ENCODE peak calls at places on chromosome 20, in nine cellular contexts. Y, I, X, K, Q, G, M, L and B are unnamed samples. For H3K4me1, the result is how much of the 10 kb centered on the place peaks cover.

GRCh38 chr20:22684072-22684762 is 99.8 kb upstream of the FOXA2 start:
- DNase-seq in Y (no peak), I (peak), X (peak), K (peak), Q (peak), G (peak), M (peak), L (peak), B (no peak)

GRCh38 chr20:16541226-16541625 is 32.0 kb downstream of the KIF16B start:
- DNase-seq in Y (no peak), I (no peak), X (no peak), K (no peak), Q (peak), G (no peak), M (peak), L (no peak), B (no peak)

GRCh38 chr20:51966296-51966971 is 164.1 kb upstream of the SALL4 start:
- DNase-seq in Y (no peak), I (peak), X (peak), K (peak), Q (peak), G (peak), M (peak), L (no peak), B (no peak)

GRCh38 chr20:2695206-2695983 is 2.8 kb downstream of the EBF4 start:
- DNase-seq in Y (no peak), I (no peak), X (no peak), K (no peak), Q (no peak), G (no peak), M (no peak), L (no peak), B (no peak)

GRCh38 chr20:63066506-63067265 is 59.9 kb upstream of the BHLHE23 start:
- DNase-seq in Y (no peak), I (no peak), X (no peak), K (no peak), Q (no peak), G (no peak), M (no peak), L (no peak), B (peak)

GRCh38 chr20:38196592-38196991 is 31.5 kb upstream of the TGM2 start:
- DNase-seq in Y (no peak), I (peak), X (peak), K (no peak), Q (peak), G (peak), M (peak), L (no peak), B (peak)

GRCh38 chr20:58693226-58694006 is 816 bp downstream of the NPEPL1 start:
- DNase-seq in Y (no peak), I (no peak), X (peak), K (no peak), Q (no peak), G (no peak), M (peak), L (peak), B (peak)

GRCh38 chr20:62980380-62980960 is 26.3 kb downstream of the BHLHE23 start:
- DNase-seq in Y (no peak), I (no peak), X (no peak), K (no peak), Q (no peak), G (no peak), M (no peak), L (no peak), B (no peak)

GRCh38 chr20:63520594-63520938 is at the start of gene PPDPF:
- DNase-seq in Y (peak), I (peak), X (peak), K (peak), Q (peak), G (peak), M (peak), L (peak), B (peak)

GRCh38 chr20:23583526-23583925 is 15.2 kb upstream of the CST9L start:
- DNase-seq in Y (no peak), I (no peak), X (no peak), K (no peak), Q (no peak), G (no peak), M (no peak), L (no peak), B (no peak)

GRCh38 chr20:17534077-17534476 is 2.9 kb upstream of the BFSP1 start:
- DNase-seq in Y (no peak), I (no peak), X (no peak), K (no peak), Q (no peak), G (no peak), M (no peak), L (no peak), B (no peak)

GRCh38 chr20:43554369-43554768 is 4.5 kb upstream of the SGK2 start:
- DNase-seq in Y (no peak), I (no peak), X (no peak), K (no peak), Q (no peak), G (no peak), M (no peak), L (no peak), B (no peak)

GRCh38 chr20:59002388-59002787 is 4.7 kb downstream of the CTSZ start:
- DNase-seq in Y (no peak), I (no peak), X (no peak), K (no peak), Q (no peak), G (no peak), M (no peak), L (no peak), B (no peak)

GRCh38 chr20:59672576-59672975 is 68.2 kb downstream of the PHACTR3 start:
- DNase-seq in Y (no peak), I (no peak), X (no peak), K (no peak), Q (no peak), G (no peak), M (no peak), L (no peak), B (no peak)

GRCh38 chr20:5432030-5432429 is 115.3 kb upstream of the PROKR2 start:
- DNase-seq in Y (no peak), I (no peak), X (no peak), K (no peak), Q (no peak), G (no peak), M (no peak), L (no peak), B (no peak)

GRCh38 chr20:4160761-4161305 is 145.5 kb upstream of the RNF24 start:
- DNase-seq in Y (no peak), I (no peak), X (peak), K (peak), Q (peak), G (peak), M (peak), L (peak), B (peak)
- H3K4me3 ChIP-seq in Y (no peak), I (no peak), X (peak), K (peak), Q (no peak), G (no peak), M (no peak), L (no peak), B (no peak)

GRCh38 chr20:50918403-50918802 is 12.8 kb downstream of the ADNP start:
- DNase-seq in Y (no peak), I (no peak), X (no peak), K (no peak), Q (no peak), G (no peak), M (no peak), L (no peak), B (no peak)

GRCh38 chr20:50915424-50915823 is 15.8 kb downstream of the ADNP start:
- DNase-seq in Y (no peak), I (no peak), X (no peak), K (no peak), Q (no peak), G (no peak), M (no peak), L (no peak), B (no peak)

GRCh38 chr20:50913976-50914375 is 17.3 kb downstream of the ADNP start:
- DNase-seq in Y (no peak), I (no peak), X (no peak), K (no peak), Q (no peak), G (no peak), M (no peak), L (no peak), B (no peak)

GRCh38 chr20:50916934-50917333 is 14.3 kb downstream of the ADNP start:
- DNase-seq in Y (no peak), I (no peak), X (no peak), K (no peak), Q (no peak), G (no peak), M (no peak), L (no peak), B (no peak)

DNA sequence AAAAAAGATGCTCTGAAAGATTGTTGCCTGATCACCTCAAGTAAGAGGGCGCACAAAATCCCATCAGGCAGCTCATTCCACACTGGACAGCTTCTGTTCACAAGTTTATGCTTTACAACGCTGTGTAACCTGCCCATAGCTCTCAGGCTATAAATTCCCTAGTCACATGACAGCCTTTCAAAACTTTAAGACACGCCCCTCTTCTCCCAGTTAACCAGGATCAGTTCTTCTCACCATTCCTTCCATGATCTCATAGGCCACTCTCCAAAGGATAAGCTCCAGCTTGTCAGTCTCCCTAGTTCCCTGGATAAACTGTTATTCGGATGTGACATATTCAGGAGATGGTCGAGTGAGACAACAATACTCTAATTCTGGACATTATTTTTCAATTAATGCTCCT is 15.0 kb downstream of the ADNP start:
- DNase-seq in Y (no peak), I (no peak), X (no peak), K (no peak), Q (no peak), G (peak), M (no peak), L (no peak), B (no peak)
- H3K4me1 ChIP-seq in Y (half or more), I (under half), X (under half), K (half or more), Q (half or more), G (half or more), M (half or more), L (under half), B (half or more)

DNA sequence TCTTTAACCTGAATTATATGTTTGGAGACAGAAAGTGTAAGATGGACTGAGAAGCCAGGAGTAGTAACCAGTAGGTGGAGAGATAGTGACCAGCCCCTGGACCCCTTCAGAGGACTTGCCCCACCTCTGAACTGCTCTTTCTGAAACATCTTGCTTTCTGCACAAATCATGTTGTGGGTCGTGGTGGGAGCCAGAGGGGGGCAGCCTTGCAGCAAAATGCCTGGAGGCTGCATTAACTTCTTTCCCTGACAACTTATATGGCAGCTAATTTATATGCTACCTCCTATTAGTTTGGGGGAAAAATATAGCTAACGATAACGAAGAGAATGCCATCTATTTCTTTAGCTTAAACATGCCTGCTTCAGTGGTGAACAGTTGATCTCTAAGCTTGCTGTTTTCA is 859.8 kb downstream of the MAFB start:
- DNase-seq in Y (no peak), I (no peak), X (no peak), K (no peak), Q (peak), G (peak), M (peak), L (no peak), B (no peak)
- TF ChIP-seq CTCF in Y (no peak), I (no peak), X (no peak), K (peak), Q (peak), G (peak), M (peak), L (no peak), B (peak)

DNA sequence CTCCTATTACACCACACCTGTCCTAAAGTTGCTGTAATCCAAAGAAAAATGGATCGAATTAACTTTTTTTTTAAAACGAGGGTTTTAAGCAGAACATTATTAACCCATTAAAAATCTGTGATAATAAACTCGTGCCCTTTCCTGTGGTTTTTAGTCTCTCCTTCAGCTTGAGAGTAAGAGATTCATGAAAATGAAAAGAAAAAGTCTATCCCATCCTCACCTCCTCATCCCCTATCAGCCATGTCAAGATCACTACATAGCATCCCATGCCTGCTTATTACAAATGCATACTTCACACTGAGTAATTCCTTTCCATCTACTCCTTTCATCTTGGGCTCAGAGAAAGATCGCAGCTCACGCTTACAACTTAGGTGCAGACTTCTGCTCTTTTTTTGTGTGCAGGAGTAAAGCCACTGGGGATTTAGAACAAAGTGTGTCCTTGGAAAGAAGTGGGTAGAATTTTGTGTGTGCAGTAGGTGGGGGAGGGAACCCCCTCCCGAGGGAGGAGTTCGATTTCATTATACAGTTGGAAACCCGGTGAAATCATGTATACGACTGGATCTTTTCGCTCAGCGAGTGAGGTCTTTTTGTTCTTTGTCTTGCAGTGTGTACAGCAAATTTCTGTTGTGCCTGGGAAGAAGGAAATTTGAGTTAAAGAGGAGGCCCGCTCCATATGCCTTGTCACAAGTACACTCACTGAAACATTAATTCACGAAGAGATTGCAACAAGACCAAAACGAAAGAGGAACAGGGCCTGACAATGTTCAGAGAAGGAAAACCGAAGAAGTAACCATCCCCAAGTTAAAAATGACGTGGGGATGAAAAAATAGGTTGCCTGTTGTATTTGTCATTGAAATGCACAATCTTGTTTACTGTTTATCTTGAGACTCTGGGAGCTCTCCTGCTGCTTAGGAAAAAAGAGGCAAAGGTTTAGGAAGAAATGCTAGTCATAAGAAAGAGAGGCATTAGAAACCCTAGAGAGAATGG is 146.5 kb upstream of the ZNF217 start:
- DNase-seq in Y (no peak), I (no peak), X (no peak), K (peak), Q (no peak), G (no peak), M (no peak), L (no peak), B (no peak)
- H3K4me3 ChIP-seq in Y (peak), I (no peak), X (peak), K (peak), Q (peak), G (no peak), M (no peak), L (peak), B (peak)

DNA sequence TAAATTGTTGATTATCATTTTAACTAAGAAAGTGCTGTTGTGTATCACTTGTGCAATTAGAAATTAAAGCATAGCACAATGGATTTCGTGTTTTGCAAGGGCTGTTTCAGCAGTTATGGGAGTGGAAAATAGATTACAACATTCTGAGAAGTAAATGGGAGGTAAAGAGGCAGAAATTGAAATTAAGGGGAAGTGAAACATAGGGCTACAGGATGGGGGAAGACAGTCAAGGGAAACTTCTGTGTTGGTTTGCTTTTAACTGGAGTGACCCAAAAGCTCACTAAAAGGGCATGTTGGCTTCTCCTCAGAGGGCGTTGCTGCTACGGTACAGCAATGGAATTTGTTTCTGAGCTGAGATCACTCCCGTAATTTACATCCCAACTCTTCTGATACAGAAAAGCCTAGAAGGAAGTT is 147.5 kb downstream of the BCAS1 start:
- DNase-seq in Y (no peak), I (no peak), X (no peak), K (peak), Q (no peak), G (no peak), M (no peak), L (no peak), B (no peak)
- H3K4me1 ChIP-seq in Y (under half), I (under half), X (under half), K (half or more), Q (under half), G (under half), M (under half), L (under half), B (under half)